ENCODE peak calls at places on chromosome 19, in nine cellular contexts. One of them, this sample, is unnamed.

GRCh38 chr19:46787331-46788100 is 878 bp downstream of the SLC1A5 start:
- DNase-seq in uterus: peak
- DNase-seq in GM12878: no peak
- DNase-seq in right lobe of liver: peak
- DNase-seq in K562: peak
- DNase-seq in testis: peak
- DNase-seq in GM12892: no peak
- DNase-seq in ovary: peak
- DNase-seq in adrenal gland: peak
- DNase-seq in this sample: peak

GRCh38 chr19:9881720-9882119 is 46.6 kb downstream of the PIN1 start:
- DNase-seq in GM12892: no peak
- DNase-seq in uterus: no peak
- DNase-seq in adrenal gland: no peak
- DNase-seq in K562: no peak
- DNase-seq in GM12878: no peak
- DNase-seq in testis: no peak
- DNase-seq in ovary: no peak
- DNase-seq in right lobe of liver: no peak
- DNase-seq in this sample: no peak

GRCh38 chr19:40717325-40717879 is 490 bp downstream of the ITPKC start:
- DNase-seq in ovary: no peak
- DNase-seq in right lobe of liver: peak
- DNase-seq in GM12892: no peak
- DNase-seq in uterus: peak
- DNase-seq in K562: peak
- DNase-seq in testis: peak
- DNase-seq in GM12878: no peak
- DNase-seq in adrenal gland: peak
- DNase-seq in this sample: no peak

GRCh38 chr19:604355-604754 is 14.7 kb downstream of the HCN2 start:
- DNase-seq in ovary: no peak
- DNase-seq in uterus: no peak
- DNase-seq in GM12892: peak
- DNase-seq in right lobe of liver: no peak
- DNase-seq in testis: peak
- DNase-seq in K562: peak
- DNase-seq in GM12878: no peak
- DNase-seq in adrenal gland: no peak
- DNase-seq in this sample: peak

GRCh38 chr19:33486936-33487793 is 34.4 kb downstream of the PEPD start:
- DNase-seq in testis: no peak
- DNase-seq in GM12892: no peak
- DNase-seq in K562: no peak
- DNase-seq in uterus: no peak
- DNase-seq in ovary: no peak
- DNase-seq in right lobe of liver: peak
- DNase-seq in GM12878: no peak
- DNase-seq in adrenal gland: no peak
- DNase-seq in this sample: no peak

GRCh38 chr19:40143612-40144011 is 47.6 kb upstream of the MAP3K10 start:
- DNase-seq in adrenal gland: no peak
- DNase-seq in GM12878: no peak
- DNase-seq in testis: no peak
- DNase-seq in right lobe of liver: no peak
- DNase-seq in ovary: no peak
- DNase-seq in uterus: no peak
- DNase-seq in K562: no peak
- DNase-seq in GM12892: no peak
- DNase-seq in this sample: no peak

GRCh38 chr19:31338069-31338767 is 11.0 kb downstream of the TSHZ3 start:
- DNase-seq in uterus: peak
- DNase-seq in GM12892: no peak
- DNase-seq in right lobe of liver: no peak
- DNase-seq in K562: peak
- DNase-seq in ovary: peak
- DNase-seq in GM12878: no peak
- DNase-seq in adrenal gland: peak
- DNase-seq in testis: peak
- DNase-seq in this sample: no peak

GRCh38 chr19:38009650-38010229 is 102.7 kb downstream of the SIPA1L3 start:
- DNase-seq in GM12892: no peak
- DNase-seq in testis: no peak
- DNase-seq in K562: no peak
- DNase-seq in adrenal gland: no peak
- DNase-seq in GM12878: peak
- DNase-seq in uterus: no peak
- DNase-seq in ovary: no peak
- DNase-seq in right lobe of liver: no peak
- DNase-seq in this sample: no peak

GRCh38 chr19:16198363-16198636 is 589 bp downstream of the AP1M1 start:
- DNase-seq in adrenal gland: no peak
- DNase-seq in uterus: no peak
- DNase-seq in right lobe of liver: no peak
- DNase-seq in testis: no peak
- DNase-seq in GM12878: no peak
- DNase-seq in GM12892: no peak
- DNase-seq in K562: peak
- DNase-seq in ovary: no peak
- DNase-seq in this sample: peak

GRCh38 chr19:43524922-43525835 is 1.8 kb downstream of the ETHE1 start:
- DNase-seq in K562: no peak
- DNase-seq in uterus: peak
- DNase-seq in adrenal gland: peak
- DNase-seq in ovary: peak
- DNase-seq in right lobe of liver: peak
- DNase-seq in GM12892: no peak
- DNase-seq in testis: peak
- DNase-seq in GM12878: peak
- DNase-seq in this sample: no peak

GRCh38 chr19:31347356-31347755 is 1.9 kb downstream of the TSHZ3 start:
- DNase-seq in uterus: no peak
- DNase-seq in GM12892: no peak
- DNase-seq in adrenal gland: no peak
- DNase-seq in ovary: no peak
- DNase-seq in testis: no peak
- DNase-seq in right lobe of liver: no peak
- DNase-seq in K562: no peak
- DNase-seq in GM12878: no peak
- DNase-seq in this sample: no peak

GRCh38 chr19:29941828-29942403 is at the start of gene URI1:
- DNase-seq in right lobe of liver: peak
- DNase-seq in ovary: peak
- DNase-seq in testis: peak
- DNase-seq in K562: peak
- DNase-seq in GM12878: no peak
- DNase-seq in GM12892: peak
- DNase-seq in adrenal gland: peak
- DNase-seq in uterus: peak
- DNase-seq in this sample: peak

GRCh38 chr19:10271543-10272086 is 695 bp downstream of the ICAM1 start:
- DNase-seq in testis: no peak
- DNase-seq in GM12892: no peak
- DNase-seq in uterus: no peak
- DNase-seq in adrenal gland: no peak
- DNase-seq in GM12878: no peak
- DNase-seq in ovary: peak
- DNase-seq in K562: peak
- DNase-seq in right lobe of liver: peak
- DNase-seq in this sample: no peak

GRCh38 chr19:48398329-48399235 is 5.1 kb downstream of the GRIN2D start:
- DNase-seq in GM12892: peak
- DNase-seq in ovary: peak
- DNase-seq in adrenal gland: peak
- DNase-seq in K562: peak
- DNase-seq in testis: peak
- DNase-seq in GM12878: no peak
- DNase-seq in uterus: no peak
- DNase-seq in right lobe of liver: peak
- DNase-seq in this sample: peak

GRCh38 chr19:43570174-43570791 is 5.0 kb downstream of the XRCC1 start:
- DNase-seq in adrenal gland: no peak
- DNase-seq in ovary: no peak
- DNase-seq in GM12878: no peak
- DNase-seq in right lobe of liver: no peak
- DNase-seq in GM12892: no peak
- DNase-seq in testis: no peak
- DNase-seq in uterus: no peak
- DNase-seq in K562: no peak
- DNase-seq in this sample: no peak

GRCh38 chr19:13619203-13619632 is 112.9 kb upstream of the CACNA1A start:
- DNase-seq in testis: no peak
- DNase-seq in uterus: no peak
- DNase-seq in K562: no peak
- DNase-seq in GM12892: no peak
- DNase-seq in GM12878: no peak
- DNase-seq in adrenal gland: no peak
- DNase-seq in ovary: no peak
- DNase-seq in right lobe of liver: no peak
- DNase-seq in this sample: no peak

GRCh38 chr19:46022431-46023310 is at the start of gene PGLYRP1:
- DNase-seq in adrenal gland: no peak
- DNase-seq in uterus: no peak
- DNase-seq in K562: no peak
- DNase-seq in testis: no peak
- DNase-seq in ovary: no peak
- DNase-seq in right lobe of liver: peak
- DNase-seq in GM12892: no peak
- DNase-seq in GM12878: no peak
- DNase-seq in this sample: no peak

GRCh38 chr19:39351537-39352037 is 9.4 kb downstream of the SAMD4B start:
- DNase-seq in GM12878: peak
- DNase-seq in right lobe of liver: no peak
- DNase-seq in uterus: no peak
- DNase-seq in ovary: no peak
- DNase-seq in K562: peak
- DNase-seq in adrenal gland: no peak
- DNase-seq in testis: no peak
- DNase-seq in GM12892: peak
- DNase-seq in this sample: peak

GRCh38 chr19:45999653-46000121 is 4.4 kb downstream of the CCDC61 start:
- DNase-seq in right lobe of liver: no peak
- DNase-seq in testis: peak
- DNase-seq in GM12892: no peak
- DNase-seq in K562: peak
- DNase-seq in ovary: peak
- DNase-seq in GM12878: no peak
- DNase-seq in adrenal gland: no peak
- DNase-seq in uterus: no peak
- DNase-seq in this sample: peak

GRCh38 chr19:42254083-42254849 is 662 bp downstream of the ERF start:
- DNase-seq in K562: peak
- DNase-seq in uterus: peak
- DNase-seq in right lobe of liver: peak
- DNase-seq in adrenal gland: peak
- DNase-seq in ovary: peak
- DNase-seq in GM12878: no peak
- DNase-seq in GM12892: peak
- DNase-seq in testis: peak
- DNase-seq in this sample: peak
- TF ChIP-seq POLR2A in K562: peak
- TF ChIP-seq POLR2A in uterus: no peak
- TF ChIP-seq POLR2A in right lobe of liver: no peak
- TF ChIP-seq POLR2A in adrenal gland: no peak
- TF ChIP-seq POLR2A in ovary: no peak
- TF ChIP-seq POLR2A in GM12878: no peak
- TF ChIP-seq POLR2A in GM12892: no peak
- TF ChIP-seq POLR2A in testis: no peak
- TF ChIP-seq POLR2A in this sample: no peak

GRCh38 chr19:58536852-58537798 is 6.7 kb upstream of the TRIM28 start:
- DNase-seq in ovary: no peak
- DNase-seq in testis: no peak
- DNase-seq in uterus: no peak
- DNase-seq in right lobe of liver: no peak
- DNase-seq in K562: no peak
- DNase-seq in GM12892: no peak
- DNase-seq in adrenal gland: no peak
- DNase-seq in GM12878: no peak
- DNase-seq in this sample: no peak
- TF ChIP-seq POLR2A in ovary: no peak
- TF ChIP-seq POLR2A in testis: no peak
- TF ChIP-seq POLR2A in uterus: no peak
- TF ChIP-seq POLR2A in right lobe of liver: no peak
- TF ChIP-seq POLR2A in K562: no peak
- TF ChIP-seq POLR2A in GM12892: no peak
- TF ChIP-seq POLR2A in adrenal gland: no peak
- TF ChIP-seq POLR2A in GM12878: no peak
- TF ChIP-seq POLR2A in this sample: no peak

GRCh38 chr19:53980553-53981407 is 10.7 kb upstream of the CACNG6 start:
- DNase-seq in testis: peak
- DNase-seq in right lobe of liver: no peak
- DNase-seq in adrenal gland: no peak
- DNase-seq in ovary: no peak
- DNase-seq in GM12878: no peak
- DNase-seq in GM12892: no peak
- DNase-seq in uterus: no peak
- DNase-seq in K562: no peak
- DNase-seq in this sample: no peak
- TF ChIP-seq POLR2A in testis: no peak
- TF ChIP-seq POLR2A in right lobe of liver: no peak
- TF ChIP-seq POLR2A in adrenal gland: no peak
- TF ChIP-seq POLR2A in ovary: no peak
- TF ChIP-seq POLR2A in GM12878: no peak
- TF ChIP-seq POLR2A in GM12892: no peak
- TF ChIP-seq POLR2A in uterus: no peak
- TF ChIP-seq POLR2A in K562: no peak
- TF ChIP-seq POLR2A in this sample: no peak

GRCh38 chr19:4196587-4197148 is 14.2 kb downstream of the ANKRD24 start:
- DNase-seq in uterus: no peak
- DNase-seq in testis: no peak
- DNase-seq in GM12892: no peak
- DNase-seq in GM12878: no peak
- DNase-seq in ovary: no peak
- DNase-seq in adrenal gland: no peak
- DNase-seq in K562: no peak
- DNase-seq in right lobe of liver: no peak
- DNase-seq in this sample: no peak
- TF ChIP-seq POLR2A in uterus: no peak
- TF ChIP-seq POLR2A in testis: no peak
- TF ChIP-seq POLR2A in GM12892: no peak
- TF ChIP-seq POLR2A in GM12878: no peak
- TF ChIP-seq POLR2A in ovary: no peak
- TF ChIP-seq POLR2A in adrenal gland: no peak
- TF ChIP-seq POLR2A in K562: no peak
- TF ChIP-seq POLR2A in right lobe of liver: no peak
- TF ChIP-seq POLR2A in this sample: no peak